ENCODE peak calls at places on chromosome 7, in nine cellular contexts. A, W, X, J, V, G, R, O and I are unnamed samples.
A peak's percentile ranks its signal among the peaks of the same experiment; 100 is the strongest.

GRCh38 chr7:41045556-41046123 is 657.2 kb downstream of the INHBA start:
- DNase-seq in A (no peak), W (peak; percentile 42), X (no peak), J (peak; percentile 77), V (no peak), G (no peak), R (no peak), O (no peak), I (no peak)

GRCh38 chr7:101333912-101334311 is 12.3 kb upstream of the IFT22 start:
- DNase-seq in A (no peak), W (no peak), X (no peak), J (no peak), V (no peak), G (no peak), R (no peak), O (no peak), I (no peak)

GRCh38 chr7:30911561-30911969 is at the start of gene AQP1:
- DNase-seq in A (peak; percentile 76), W (peak; percentile 12), X (peak; percentile 94), J (no peak), V (no peak), G (no peak), R (peak; percentile 64), O (no peak), I (peak; percentile 45)

GRCh38 chr7:142795339-142795863 is 24.6 kb downstream of the PRSS2 start:
- DNase-seq in A (no peak), W (no peak), X (peak; percentile 60), J (no peak), V (no peak), G (no peak), R (no peak), O (no peak), I (no peak)

GRCh38 chr7:158362001-158362400 is 225.6 kb downstream of the PTPRN2 start:
- DNase-seq in A (no peak), W (no peak), X (peak; percentile 70), J (no peak), V (no peak), G (no peak), R (no peak), O (no peak), I (no peak)

GRCh38 chr7:117020605-117021002 is 67.3 kb downstream of the ST7 start:
- DNase-seq in A (no peak), W (no peak), X (no peak), J (no peak), V (no peak), G (no peak), R (no peak), O (no peak), I (no peak)

GRCh38 chr7:94856643-94857042 is 50.8 kb upstream of the PPP1R9A start:
- DNase-seq in A (no peak), W (no peak), X (no peak), J (no peak), V (no peak), G (no peak), R (no peak), O (no peak), I (no peak)

GRCh38 chr7:158371856-158372255 is 215.8 kb downstream of the PTPRN2 start:
- DNase-seq in A (no peak), W (no peak), X (no peak), J (no peak), V (no peak), G (no peak), R (no peak), O (no peak), I (no peak)

GRCh38 chr7:106704000-106704840 is 43.3 kb upstream of the CCDC71L start:
- DNase-seq in A (no peak), W (no peak), X (no peak), J (no peak), V (no peak), G (no peak), R (no peak), O (no peak), I (no peak)

GRCh38 chr7:100895956-100896742 is 461 bp upstream of the ACHE start:
- DNase-seq in A (no peak), W (no peak), X (peak; percentile 89), J (no peak), V (no peak), G (no peak), R (peak; percentile 81), O (no peak), I (peak; percentile 57)

GRCh38 chr7:87414400-87415188 is 60.9 kb downstream of the ABCB4 start:
- DNase-seq in A (no peak), W (peak; percentile 12), X (no peak), J (no peak), V (no peak), G (no peak), R (no peak), O (no peak), I (no peak)

GRCh38 chr7:43104874-43105520 is 7.5 kb upstream of the HECW1 start:
- DNase-seq in A (no peak), W (no peak), X (no peak), J (no peak), V (no peak), G (no peak), R (no peak), O (no peak), I (no peak)

GRCh38 chr7:130446285-130446684 is 5.5 kb upstream of the CEP41 start:
- DNase-seq in A (no peak), W (no peak), X (no peak), J (no peak), V (no peak), G (no peak), R (no peak), O (no peak), I (no peak)

GRCh38 chr7:80781146-80781545 is 137.7 kb downstream of the SEMA3C start:
- DNase-seq in A (no peak), W (no peak), X (no peak), J (no peak), V (no peak), G (no peak), R (no peak), O (no peak), I (no peak)

GRCh38 chr7:37675739-37676138 is 7.8 kb upstream of the GPR141 start:
- DNase-seq in A (no peak), W (no peak), X (no peak), J (no peak), V (no peak), G (no peak), R (no peak), O (no peak), I (no peak)

GRCh38 chr7:107690611-107691010 is 30.0 kb downstream of the SLC26A4 start:
- DNase-seq in A (no peak), W (no peak), X (no peak), J (no peak), V (no peak), G (no peak), R (no peak), O (no peak), I (no peak)

GRCh38 chr7:132380065-132380464 is 196.2 kb downstream of the PLXNA4 start:
- DNase-seq in A (peak; percentile 60), W (no peak), X (peak; percentile 88), J (no peak), V (no peak), G (no peak), R (no peak), O (no peak), I (peak; percentile 37)

GRCh38 chr7:131544449-131545425 is 11.7 kb downstream of the PODXL start:
- DNase-seq in A (peak; percentile 44), W (no peak), X (no peak), J (no peak), V (no peak), G (no peak), R (peak; percentile 38), O (no peak), I (no peak)

GRCh38 chr7:44735403-44736165 is 13.1 kb upstream of the ZMIZ2 start:
- DNase-seq in A (no peak), W (no peak), X (no peak), J (no peak), V (peak; percentile 65), G (no peak), R (no peak), O (no peak), I (no peak)
- TF ChIP-seq POLR2A in A (no peak), W (no peak), X (no peak), J (no peak), V (no peak), G (no peak), R (no peak), O (no peak), I (no peak)

GRCh38 chr7:5043661-5044060 is 2.0 kb upstream of the RBAK start:
- DNase-seq in A (no peak), W (no peak), X (no peak), J (no peak), V (no peak), G (no peak), R (no peak), O (no peak), I (no peak)

GRCh38 chr7:5041047-5041446 is 4.6 kb upstream of the RBAK start:
- DNase-seq in A (no peak), W (no peak), X (no peak), J (no peak), V (no peak), G (no peak), R (no peak), O (no peak), I (no peak)

GRCh38 chr7:5045558-5046396 is at the start of gene RBAK:
- DNase-seq in A (peak; percentile 90), W (peak; percentile 96), X (peak; percentile 97), J (peak; percentile 80), V (peak; percentile 83), G (peak; percentile 79), R (peak; percentile 96), O (peak; percentile 84), I (peak; percentile 97)
- TF ChIP-seq POLR2A in A (peak; percentile 52), W (peak; percentile 73), X (no peak), J (peak; percentile 57), V (peak; percentile 74), G (peak; percentile 74), R (peak; percentile 59), O (peak; percentile 83), I (no peak)

GRCh38 chr7:4797858-4798705 is 22.7 kb downstream of the AP5Z1 start:
- DNase-seq in A (no peak), W (peak; percentile 32), X (no peak), J (no peak), V (peak; percentile 73), G (peak; percentile 89), R (peak; percentile 66), O (peak; percentile 86), I (peak; percentile 70)
- TF ChIP-seq POLR2A in A (no peak), W (no peak), X (no peak), J (no peak), V (no peak), G (peak; percentile 24), R (no peak), O (no peak), I (no peak)

DNA sequence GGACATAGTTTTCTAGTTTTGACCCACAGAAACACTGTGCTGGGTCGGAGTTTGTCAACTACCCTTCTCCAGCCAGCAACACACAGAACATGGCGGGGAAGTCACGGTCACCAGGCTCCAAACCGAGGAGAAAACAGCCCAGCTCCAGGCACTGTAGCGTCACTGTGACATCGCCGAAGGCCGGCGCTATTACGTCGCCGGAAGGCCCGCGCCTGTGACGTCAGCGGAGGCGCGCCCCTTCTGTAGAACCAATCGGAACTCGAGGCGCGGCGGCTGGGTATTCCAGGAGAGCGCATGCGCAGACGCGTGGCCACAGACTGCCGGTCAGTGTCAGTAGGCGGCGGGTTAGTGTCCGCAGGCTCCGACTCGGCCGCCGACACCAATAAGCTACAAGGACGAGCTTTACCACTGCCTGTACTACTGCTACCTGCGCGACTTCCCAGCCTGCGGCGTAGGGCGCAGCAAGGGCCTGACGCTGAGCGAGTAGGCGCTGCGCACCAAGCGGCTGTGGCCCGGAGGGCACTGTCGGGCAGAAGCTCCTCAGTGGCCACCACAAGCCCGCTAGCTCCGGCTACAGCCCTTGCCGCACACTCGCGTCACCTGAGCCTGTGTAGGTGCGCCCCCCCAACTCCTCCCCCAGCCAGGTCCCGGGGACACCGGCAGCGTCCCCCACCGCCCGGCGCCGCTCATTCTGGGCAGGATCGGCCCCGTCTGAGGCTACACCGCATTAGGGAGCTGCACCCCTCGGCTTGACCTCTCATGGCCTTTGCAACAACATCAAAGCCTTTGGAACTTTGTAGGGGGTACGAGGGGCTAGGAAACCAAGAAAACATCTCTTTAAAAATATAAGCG is 35.1 kb upstream of the SRRM3 start:
- DNase-seq in A (peak; percentile 97), W (peak; percentile 98), X (peak; percentile 99), J (peak; percentile 97), V (peak; percentile 94), G (peak; percentile 91), R (peak; percentile 95), O (peak; percentile 83), I (peak; percentile 99)
- TF ChIP-seq POLR2A in A (peak; percentile 87), W (peak; percentile 94), X (no peak), J (peak; percentile 92), V (peak; percentile 92), G (no peak), R (peak; percentile 90), O (no peak), I (peak; percentile 91)